ENCODE peak calls at places on chromosome X, in five cellular contexts. T is A549, S is K562, X is GM12878, C is HepG2. D is an unnamed sample.

GRCh38 chrX:118495061-118495921 is at the start of gene DOCK11:
- DNase-seq in T (peak; percentile 77), S (peak; percentile 83), X (peak; percentile 58), C (peak; percentile 2), D (peak; percentile 71)

GRCh38 chrX:135345328-135345645 is 36.0 kb downstream of the ETDC start:
- DNase-seq in T (no peak), S (no peak), X (no peak), C (no peak), D (no peak)

GRCh38 chrX:20527458-20528099 is 260.9 kb upstream of the RPS6KA3 start:
- DNase-seq in T (peak; percentile 38), S (no peak), X (no peak), C (peak; percentile 21), D (peak; percentile 39)

GRCh38 chrX:153708415-153708814 is 15.8 kb downstream of the BCAP31 start:
- DNase-seq in T (peak; percentile 81), S (peak; percentile 54), X (no peak), C (peak; percentile 65), D (peak; percentile 73)

GRCh38 chrX:74325130-74326059 is 21.4 kb downstream of the ZCCHC13 start:
- DNase-seq in T (no peak), S (peak; percentile 41), X (no peak), C (no peak), D (peak; percentile 89)

GRCh38 chrX:80312448-80312847 is 107.8 kb upstream of the TENT5D start:
- DNase-seq in T (no peak), S (no peak), X (no peak), C (no peak), D (no peak)

GRCh38 chrX:75365243-75365975 is 91.5 kb downstream of the UPRT start:
- DNase-seq in T (no peak), S (no peak), X (no peak), C (no peak), D (no peak)

GRCh38 chrX:49844622-49845021 is 15.5 kb downstream of the PAGE4 start:
- DNase-seq in T (no peak), S (no peak), X (no peak), C (no peak), D (no peak)

GRCh38 chrX:69362889-69363288 is 141.2 kb upstream of the NALF2 start:
- DNase-seq in T (no peak), S (no peak), X (no peak), C (no peak), D (no peak)

GRCh38 chrX:12901486-12901885 is 4.9 kb upstream of the TLR8 start:
- DNase-seq in T (peak; percentile 61), S (peak; percentile 72), X (no peak), C (peak; percentile 11), D (peak; percentile 41)

GRCh38 chrX:40700640-40701342 is 34.6 kb downstream of the MED14 start:
- DNase-seq in T (no peak), S (no peak), X (no peak), C (no peak), D (no peak)

GRCh38 chrX:70433848-70434351 is 10.7 kb upstream of the DLG3 start:
- DNase-seq in T (peak; percentile 70), S (peak; percentile 80), X (no peak), C (peak; percentile 54), D (peak; percentile 73)

GRCh38 chrX:123081766-123082165 is 102.3 kb upstream of the GRIA3 start:
- DNase-seq in T (no peak), S (no peak), X (no peak), C (no peak), D (no peak)

GRCh38 chrX:56248492-56248891 is 16.3 kb downstream of the KLF8 start:
- DNase-seq in T (peak; percentile 51), S (peak; percentile 40), X (peak; percentile 40), C (peak; percentile 5), D (peak; percentile 64)

GRCh38 chrX:4935846-4936245 is 1222.4 kb upstream of the PRKX start:
- DNase-seq in T (no peak), S (no peak), X (no peak), C (no peak), D (no peak)

GRCh38 chrX:93673869-93674271 is at the start of gene FAM133A:
- DNase-seq in T (peak; percentile 10), S (no peak), X (no peak), C (no peak), D (no peak)

GRCh38 chrX:129731228-129731627 is 7.6 kb upstream of the XPNPEP2 start:
- DNase-seq in T (no peak), S (no peak), X (no peak), C (no peak), D (no peak)

DNA sequence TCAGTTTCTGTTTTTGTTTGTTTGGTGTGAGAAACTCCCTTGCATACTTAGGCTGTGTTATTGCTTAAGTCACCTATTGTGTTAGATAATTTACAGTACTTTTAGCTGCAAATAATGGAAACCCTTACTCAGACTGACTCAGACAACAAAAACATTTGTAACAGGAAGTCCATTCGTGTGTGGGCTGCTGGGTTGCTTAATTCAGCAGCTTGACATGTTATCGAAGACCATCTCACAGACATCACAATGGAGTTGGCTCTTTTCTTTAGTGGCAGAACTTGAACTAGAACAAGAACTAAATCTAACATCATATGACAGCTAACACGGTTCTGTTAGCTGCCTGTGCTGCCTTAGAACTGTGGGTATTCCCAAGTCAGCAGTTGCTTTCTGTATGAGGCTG is 9.9 kb upstream of the GABRE start:
- DNase-seq in T (peak; percentile 76), S (no peak), X (no peak), C (peak; percentile 50), D (no peak)
- TF ChIP-seq REST in T (no peak), S (no peak), X (no peak), C (no peak), D (no peak)

GRCh38 chrX:101117701-101118100 is 19.7 kb downstream of the CENPI start:
- DNase-seq in T (no peak), S (no peak), X (no peak), C (no peak), D (no peak)
- TF ChIP-seq JUNB in T (no peak), S (no peak), X (no peak), C (no peak), D (no peak)

DNA sequence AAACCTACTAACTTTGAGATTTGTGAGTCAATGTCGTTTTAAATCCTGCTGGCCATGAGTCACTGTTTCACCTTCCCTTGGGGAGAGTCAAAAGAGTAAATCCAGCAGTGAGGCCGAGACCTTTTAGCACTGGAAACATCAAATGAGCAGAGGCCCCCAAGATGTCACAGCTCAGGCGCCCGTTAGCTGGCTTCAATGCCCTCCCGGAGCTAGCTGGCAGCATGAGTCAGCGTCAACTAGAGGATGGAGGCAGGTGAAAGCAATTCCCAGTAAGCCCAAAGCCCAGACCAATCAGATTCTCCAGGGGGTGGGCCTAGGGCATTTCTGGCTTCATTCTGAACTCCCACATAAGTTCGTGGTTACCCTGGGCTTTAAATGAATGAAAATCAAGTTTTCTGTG is 170.9 kb downstream of the CLCN4 start:
- DNase-seq in T (peak; percentile 66), S (no peak), X (no peak), C (peak; percentile 3), D (peak; percentile 19)
- TF ChIP-seq REST in T (no peak), S (no peak), X (no peak), C (no peak), D (no peak)

GRCh38 chrX:1178580-1179057 is 33.8 kb downstream of the CRLF2 start:
- DNase-seq in T (peak; percentile 62), S (no peak), X (no peak), C (no peak), D (peak; percentile 25)
- TF ChIP-seq JUNB in T (no peak), S (no peak), X (no peak), C (no peak), D (no peak)